ENCODE peak calls at places on chromosomes 16 and 17, in four cellular contexts. D is HepG2, E is HCT116, M is GM12878. Q is an unnamed sample.

GRCh38 chr16:57797526-57798266 is 4.6 kb downstream of the KIFC3 start:
- DNase-seq in D (peak; percentile 91), E (no peak), M (no peak), Q (no peak)

GRCh38 chr16:79628501-79628975 is 28.0 kb upstream of the MAF start:
- DNase-seq in D (no peak), E (no peak), M (peak; percentile 20), Q (no peak)

GRCh38 chr17:46935658-46936266 is 12.8 kb downstream of the GOSR2 start:
- DNase-seq in D (no peak), E (no peak), M (no peak), Q (no peak)

GRCh38 chr16:79286646-79287423 is 313.7 kb downstream of the MAF start:
- DNase-seq in D (no peak), E (no peak), M (peak; percentile 49), Q (no peak)

GRCh38 chr17:40309938-40310510 is 1.0 kb downstream of the RARA start:
- DNase-seq in D (no peak), E (no peak), M (no peak), Q (no peak)

GRCh38 chr17:50934672-50935200 is 68.6 kb upstream of the TOB1 start:
- DNase-seq in D (no peak), E (no peak), M (no peak), Q (no peak)

GRCh38 chr16:30896203-30896889 is at the start of gene CTF1:
- DNase-seq in D (peak; percentile 39), E (peak; percentile 65), M (no peak), Q (no peak)

GRCh38 chr17:6070280-6070894 is at the start of gene WSCD1:
- DNase-seq in D (no peak), E (no peak), M (no peak), Q (no peak)

GRCh38 chr16:89909777-89910716 is 8.6 kb upstream of the MC1R start:
- DNase-seq in D (peak; percentile 60), E (peak; percentile 42), M (no peak), Q (peak; percentile 93)

GRCh38 chr17:67221062-67221998 is 23.7 kb downstream of the HELZ start:
- DNase-seq in D (peak; percentile 34), E (peak; percentile 40), M (no peak), Q (no peak)

GRCh38 chr17:58268774-58269556 is 11.8 kb downstream of the MPO start:
- DNase-seq in D (no peak), E (no peak), M (no peak), Q (peak; percentile 33)

GRCh38 chr16:66275795-66276428 is 90.6 kb upstream of the CDH5 start:
- DNase-seq in D (peak; percentile 61), E (peak; percentile 67), M (no peak), Q (peak; percentile 77)

GRCh38 chr17:49523706-49524472 is 28.8 kb downstream of the NGFR start:
- DNase-seq in D (no peak), E (no peak), M (no peak), Q (peak; percentile 45)

GRCh38 chr17:78341559-78342437 is 18.1 kb downstream of the SOCS3 start:
- DNase-seq in D (no peak), E (no peak), M (no peak), Q (no peak)

GRCh38 chr17:63345598-63345997 is 100.5 kb downstream of the CYB561 start:
- DNase-seq in D (no peak), E (no peak), M (no peak), Q (no peak)

GRCh38 chr16:78490847-78491246 is 391.4 kb downstream of the WWOX start:
- DNase-seq in D (no peak), E (no peak), M (no peak), Q (no peak)

GRCh38 chr16:58426095-58426494 is 33.8 kb downstream of the GINS3 start:
- DNase-seq in D (no peak), E (no peak), M (peak; percentile 45), Q (no peak)

GRCh38 chr17:74239169-74239568 is 25.8 kb downstream of the TTYH2 start:
- DNase-seq in D (no peak), E (no peak), M (no peak), Q (no peak)

GRCh38 chr17:721540-721937 is 6.9 kb upstream of the VPS53 start:
- DNase-seq in D (no peak), E (no peak), M (no peak), Q (no peak)

GRCh38 chr16:83147244-83147643 is 520.5 kb downstream of the CDH13 start:
- DNase-seq in D (no peak), E (no peak), M (no peak), Q (no peak)

DNA sequence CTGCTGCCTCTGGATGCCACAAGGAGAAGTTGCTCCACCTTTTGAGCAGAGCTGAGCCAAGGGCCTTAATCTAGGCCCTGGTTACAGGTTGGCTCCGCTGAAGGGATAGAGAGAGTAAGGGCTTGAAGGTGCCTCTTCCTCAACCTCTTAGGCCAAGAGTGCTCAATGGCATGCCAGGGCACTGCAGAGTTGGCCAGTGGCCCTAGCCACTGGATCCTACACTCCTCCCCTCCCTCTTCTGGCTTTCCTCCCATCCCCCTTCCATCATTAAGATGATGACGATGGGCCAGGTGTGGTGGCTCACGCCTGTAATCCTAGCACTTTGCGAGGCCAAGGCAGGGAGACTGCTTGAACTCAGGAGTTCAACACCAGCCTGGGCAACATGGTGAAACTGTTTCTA is 50.5 kb downstream of the MYO18A start:
- DNase-seq in D (no peak), E (no peak), M (no peak), Q (no peak)
- TF ChIP-seq ZNF274 in D (no peak), E (no peak), M (no peak), Q (no peak)

GRCh38 chr17:8405499-8406016 is 7.9 kb upstream of the RNF222 start:
- DNase-seq in D (no peak), E (no peak), M (no peak), Q (no peak)

GRCh38 chr17:8409966-8410881 is 12.6 kb upstream of the RNF222 start:
- DNase-seq in D (peak; percentile 80), E (peak; percentile 73), M (peak; percentile 17), Q (peak; percentile 82)

GRCh38 chr17:8406174-8406573 is 8.5 kb upstream of the RNF222 start:
- DNase-seq in D (no peak), E (no peak), M (no peak), Q (no peak)

GRCh38 chr17:8410882-8411238 is 13.2 kb upstream of the RNF222 start:
- DNase-seq in D (no peak), E (no peak), M (no peak), Q (no peak)

GRCh38 chr17:8408371-8408770 is 10.7 kb upstream of the RNF222 start:
- DNase-seq in D (peak; percentile 41), E (peak; percentile 65), M (no peak), Q (no peak)
- TF ChIP-seq ZNF274 in D (no peak), E (no peak), M (no peak), Q (no peak)

GRCh38 chr17:42009170-42009569 is 8.1 kb downstream of the DNAJC7 start:
- DNase-seq in D (peak; percentile 33), E (no peak), M (no peak), Q (no peak)

GRCh38 chr17:42016411-42016831 is 818 bp downstream of the DNAJC7 start:
- DNase-seq in D (no peak), E (no peak), M (no peak), Q (no peak)

GRCh38 chr17:42005128-42005527 is 12.1 kb downstream of the DNAJC7 start:
- DNase-seq in D (no peak), E (no peak), M (no peak), Q (no peak)

DNA sequence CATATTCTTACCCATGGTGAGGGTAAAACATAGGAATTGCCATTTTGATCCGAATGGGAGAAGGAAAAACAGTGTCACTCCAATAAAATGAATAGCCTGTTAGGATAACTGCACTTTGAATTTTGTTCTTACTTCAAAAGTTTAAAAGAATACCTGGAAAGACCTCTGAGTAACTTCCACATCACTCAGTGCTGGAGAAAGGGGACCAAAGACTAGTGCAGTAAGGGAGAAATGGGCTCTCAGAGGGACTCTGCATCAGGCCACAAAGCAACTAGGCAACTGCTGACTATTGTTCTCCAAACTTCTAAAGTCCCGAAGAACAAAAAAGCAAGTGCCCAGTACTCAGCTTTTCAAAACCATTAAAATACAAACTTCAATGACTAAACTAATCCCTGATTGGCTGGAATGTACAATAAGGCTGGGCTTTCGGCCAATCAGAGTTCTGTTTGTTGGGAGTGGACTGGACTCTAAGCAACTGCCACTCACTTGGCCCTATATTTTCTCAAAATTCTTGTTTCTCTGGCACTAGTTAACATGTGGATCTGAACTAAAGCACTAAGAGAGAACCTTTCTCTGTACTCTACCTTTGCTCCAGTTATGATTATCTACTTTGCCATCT is 6.2 kb downstream of the DNAJC7 start:
- DNase-seq in D (peak; percentile 52), E (no peak), M (no peak), Q (no peak)
- TF ChIP-seq ZNF274 in D (no peak), E (no peak), M (no peak), Q (no peak)

DNA sequence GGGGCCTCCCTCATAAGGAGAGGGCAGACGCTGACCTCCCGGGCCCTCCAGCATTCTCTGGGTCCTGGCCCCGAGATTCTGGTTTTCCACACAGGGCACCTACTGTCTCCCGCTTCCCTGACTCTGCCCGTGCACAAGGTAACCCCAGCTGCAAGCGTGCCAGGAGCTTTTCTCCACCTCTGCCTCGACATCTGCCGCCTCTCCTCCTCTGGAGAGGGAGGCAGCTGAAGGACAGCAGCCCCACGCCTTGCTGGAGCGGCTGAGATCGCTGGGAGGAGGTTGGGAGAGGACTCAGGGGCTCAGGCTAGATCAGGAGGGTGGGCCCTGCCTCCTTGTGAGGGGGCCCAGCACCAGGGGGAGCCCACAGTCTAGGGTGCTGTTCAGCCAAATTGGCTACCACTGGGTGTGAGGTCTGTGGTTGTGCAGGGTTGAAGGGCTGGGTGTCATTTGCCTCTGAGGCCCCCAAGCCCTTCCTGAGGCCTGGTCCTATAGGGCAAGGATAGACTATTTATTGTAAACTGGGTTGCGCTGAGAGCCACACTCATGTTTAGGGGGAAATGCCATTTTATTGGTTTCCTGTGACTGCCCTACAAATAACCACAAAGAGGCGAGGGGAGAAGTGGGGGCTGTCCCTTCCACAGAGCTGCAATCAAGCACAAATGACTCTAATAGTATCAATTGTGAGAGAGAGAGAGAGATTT is 3.4 kb upstream of the ZCCHC14 start:
- DNase-seq in D (no peak), E (no peak), M (peak; percentile 8), Q (no peak)
- TF ChIP-seq ZNF274 in D (peak; percentile 4), E (no peak), M (no peak), Q (no peak)

GRCh38 chr16:15835136-15835878 is 21.5 kb downstream of the MYH11 start:
- DNase-seq in D (no peak), E (no peak), M (peak; percentile 37), Q (no peak)
- TF ChIP-seq ZNF274 in D (no peak), E (no peak), M (no peak), Q (no peak)

GRCh38 chr16:84387021-84387420 is 18.7 kb downstream of the ATP2C2 start:
- DNase-seq in D (no peak), E (no peak), M (no peak), Q (no peak)

GRCh38 chr16:84390131-84390785 is 21.9 kb downstream of the ATP2C2 start:
- DNase-seq in D (no peak), E (no peak), M (no peak), Q (no peak)

GRCh38 chr16:84382396-84382795 is 14.1 kb downstream of the ATP2C2 start:
- DNase-seq in D (no peak), E (no peak), M (no peak), Q (no peak)

GRCh38 chr16:84383106-84383505 is 14.8 kb downstream of the ATP2C2 start:
- DNase-seq in D (no peak), E (no peak), M (no peak), Q (no peak)

GRCh38 chr16:84386044-84386443 is 17.7 kb downstream of the ATP2C2 start:
- DNase-seq in D (no peak), E (no peak), M (no peak), Q (no peak)
- TF ChIP-seq ZNF274 in D (no peak), E (no peak), M (no peak), Q (no peak)